ENCODE peak calls at places on chromosomes 7 and 10, in five cellular contexts. Y is DMS 273 treated with DMSO at 0.1 percent for 48 hours; W is activated CD8-positive, alpha-beta T cell treated with anti-CD3 and anti-CD28 coated beads for 36 hours; I is neural progenitor cell; U is NCI-H524. X is an unnamed sample.

GRCh38 chr10:88491314-88491713 is 91.8 kb downstream of the RNLS start:
- DNase-seq in W (no peak), Y (no peak), U (no peak), I (no peak), X (no peak)

GRCh38 chr7:142885311-142886230 is at the start of gene TRPV6:
- DNase-seq in W (no peak), I (peak; percentile 13), U (peak; percentile 2), Y (no peak), X (no peak)

GRCh38 chr10:103931603-103932002 is 13.6 kb upstream of the STN1 start:
- DNase-seq in W (no peak), I (no peak), Y (no peak), U (no peak), X (no peak)

GRCh38 chr10:108411181-108411580 is 1246.7 kb upstream of the SORCS1 start:
- DNase-seq in W (no peak), U (no peak), Y (no peak), I (no peak), X (no peak)

GRCh38 chr10:101512741-101513140 is 75.3 kb downstream of the POLL start:
- DNase-seq in I (no peak), U (no peak), Y (no peak), W (no peak), X (no peak)

GRCh38 chr7:66173856-66174255 is 31.3 kb upstream of the TPST1 start:
- DNase-seq in I (no peak), Y (no peak), U (no peak), W (no peak), X (no peak)

GRCh38 chr10:70927221-70927943 is 39.0 kb upstream of the PCBD1 start:
- DNase-seq in I (no peak), Y (no peak), W (no peak), U (peak; percentile 39), X (no peak)

GRCh38 chr7:118076564-118076963 is 107.4 kb upstream of the LSM8 start:
- DNase-seq in I (no peak), W (no peak), Y (no peak), U (no peak), X (no peak)

GRCh38 chr10:52312999-52313349 is 1.1 kb upstream of the DKK1 start:
- DNase-seq in W (no peak), Y (no peak), I (peak; percentile 24), U (no peak), X (no peak)

GRCh38 chr10:122618461-122619165 is 58.1 kb downstream of the DMBT1 start:
- DNase-seq in W (no peak), Y (no peak), I (no peak), U (no peak), X (no peak)

GRCh38 chr10:125756853-125757487 is 18.7 kb downstream of the MMP21 start:
- DNase-seq in I (no peak), W (no peak), Y (no peak), U (no peak), X (no peak)

GRCh38 chr10:97450828-97451227 is 4.9 kb downstream of the ZDHHC16 start:
- DNase-seq in W (no peak), I (no peak), Y (no peak), U (no peak), X (no peak)

GRCh38 chr7:114130860-114131259 is 212.1 kb upstream of the PPP1R3A start:
- DNase-seq in Y (no peak), I (no peak), W (no peak), U (no peak), X (no peak)

GRCh38 chr7:119452401-119452800 is 820.6 kb upstream of the KCND2 start:
- DNase-seq in Y (no peak), U (no peak), W (no peak), I (no peak), X (no peak)

GRCh38 chr7:1021366-1021765 is 23.0 kb upstream of the GPR146 start:
- DNase-seq in U (no peak), I (no peak), Y (no peak), W (no peak), X (no peak)

GRCh38 chr10:44911081-44911540 is at the start of gene TMEM72:
- DNase-seq in W (no peak), Y (no peak), I (peak; percentile 73), U (no peak), X (peak; percentile 50)

GRCh38 chr7:117021960-117022359 is 68.7 kb downstream of the ST7 start:
- DNase-seq in Y (no peak), I (no peak), U (no peak), W (no peak), X (no peak)

GRCh38 chr10:3172081-3172445 is 519 bp downstream of the PITRM1 start:
- DNase-seq in I (no peak), U (peak; percentile 8), Y (no peak), W (peak; percentile 57), X (no peak)

GRCh38 chr7:105256621-105257283 is 132.0 kb downstream of the SRPK2 start:
- DNase-seq in W (no peak), U (no peak), Y (no peak), I (no peak), X (no peak)

GRCh38 chr7:131845573-131846337 is 289.3 kb upstream of the PODXL start:
- DNase-seq in Y (no peak), I (no peak), U (peak; percentile 20), W (no peak), X (no peak)

GRCh38 chr10:79248341-79248931 is 98.8 kb upstream of the PPIF start:
- DNase-seq in U (peak; percentile 14), I (no peak), Y (no peak), W (peak; percentile 36), X (no peak)

GRCh38 chr7:45151131-45151684 is 6.4 kb upstream of the RAMP3 start:
- DNase-seq in U (no peak), Y (no peak), I (no peak), W (no peak), X (no peak)

GRCh38 chr10:43230101-43230908 is 36.6 kb downstream of the RASGEF1A start:
- DNase-seq in I (peak; percentile 39), W (no peak), U (no peak), Y (no peak), X (no peak)

GRCh38 chr10:74816824-74817498 is 9.4 kb upstream of the KAT6B start:
- DNase-seq in U (no peak), I (no peak), W (no peak), Y (no peak), X (peak; percentile 21)

GRCh38 chr7:42175834-42176745 is 60.9 kb downstream of the GLI3 start:
- DNase-seq in Y (no peak), W (no peak), U (no peak), I (no peak), X (no peak)

GRCh38 chr7:99086944-99087343 is 57.0 kb downstream of the SMURF1 start:
- DNase-seq in I (no peak), U (no peak), W (no peak), Y (no peak), X (no peak)

GRCh38 chr7:128932862-128933821 is 4.6 kb upstream of the IRF5 start:
- DNase-seq in U (no peak), I (no peak), W (peak; percentile 55), Y (no peak), X (no peak)

GRCh38 chr7:21054427-21055133 is 267.9 kb upstream of the SP8 start:
- DNase-seq in Y (no peak), U (no peak), W (no peak), I (no peak), X (no peak)

GRCh38 chr7:19202599-19202998 is 57.4 kb upstream of the FERD3L start:
- DNase-seq in W (no peak), U (no peak), Y (no peak), I (no peak), X (no peak)

GRCh38 chr10:43068136-43068395 is 8.8 kb upstream of the RET start:
- DNase-seq in Y (no peak), I (no peak), U (no peak), W (no peak), X (no peak)

GRCh38 chr10:86693721-86694369 is 25.5 kb downstream of the LDB3 start:
- DNase-seq in U (no peak), Y (no peak), I (peak; percentile 72), W (peak; percentile 56), X (peak; percentile 66)

GRCh38 chr10:58993480-58994221 is 182.8 kb upstream of the PHYHIPL start:
- DNase-seq in Y (no peak), I (no peak), U (no peak), W (no peak), X (no peak)

GRCh38 chr7:79055722-79056415 is 397.6 kb downstream of the MAGI2 start:
- DNase-seq in Y (no peak), I (no peak), U (no peak), W (no peak), X (no peak)

GRCh38 chr10:42992957-42993390 is 83.9 kb upstream of the RET start:
- DNase-seq in I (no peak), Y (no peak), U (no peak), W (no peak), X (no peak)

GRCh38 chr7:80439894-80440811 is 71.7 kb downstream of the GNAT3 start:
- DNase-seq in W (no peak), Y (no peak), I (no peak), U (no peak), X (no peak)

GRCh38 chr7:130814753-130815152 is 80.7 kb upstream of the KLF14 start:
- DNase-seq in I (peak; percentile 51), W (peak; percentile 25), Y (no peak), U (peak; percentile 37), X (peak; percentile 37)

GRCh38 chr10:132532784-132533560 is 4.6 kb upstream of the INPP5A start:
- DNase-seq in U (no peak), I (no peak), W (no peak), Y (no peak), X (no peak)

GRCh38 chr7:102021841-102022618 is 204.6 kb downstream of the CUX1 start:
- DNase-seq in U (no peak), W (no peak), Y (no peak), I (no peak), X (no peak)

GRCh38 chr10:3563298-3563697 is 221.7 kb downstream of the KLF6 start:
- DNase-seq in U (no peak), W (peak; percentile 73), Y (no peak), I (no peak), X (no peak)

X was measured in K562.